ENCODE peak calls at places on chromosomes 1 and 21, in four cellular contexts. One of them, this sample, is unnamed.
A peak's percentile ranks its signal among the peaks of the same experiment; 100 is the strongest.

GRCh38 chr1:110765640-110766335 is 91.0 kb upstream of the KCNA3 start:
- DNase-seq in CD8-positive, alpha-beta memory T cell: peak; percentile 24
- DNase-seq in astrocyte of the cerebellum: peak; percentile 6
- DNase-seq in H4: peak; percentile 65
- DNase-seq in this sample: peak; percentile 56

GRCh38 chr1:115330480-115331013 is 7.5 kb downstream of the NGF start:
- DNase-seq in CD8-positive, alpha-beta memory T cell: no peak
- DNase-seq in astrocyte of the cerebellum: peak; percentile 70
- DNase-seq in H4: no peak
- DNase-seq in this sample: no peak

GRCh38 chr1:106952766-106953165 is 103.7 kb upstream of the PRMT6 start:
- DNase-seq in CD8-positive, alpha-beta memory T cell: no peak
- DNase-seq in astrocyte of the cerebellum: no peak
- DNase-seq in H4: no peak
- DNase-seq in this sample: peak; percentile 6

GRCh38 chr1:159088050-159088449 is 11.5 kb upstream of the AIM2 start:
- DNase-seq in CD8-positive, alpha-beta memory T cell: no peak
- DNase-seq in astrocyte of the cerebellum: peak; percentile 38
- DNase-seq in H4: peak; percentile 43
- DNase-seq in this sample: peak; percentile 43

GRCh38 chr1:59898927-59899326 is 27.6 kb downstream of the CYP2J2 start:
- DNase-seq in CD8-positive, alpha-beta memory T cell: no peak
- DNase-seq in astrocyte of the cerebellum: peak; percentile 13
- DNase-seq in H4: no peak
- DNase-seq in this sample: no peak

GRCh38 chr1:160196143-160196542 is 5.8 kb downstream of the CASQ1 start:
- DNase-seq in CD8-positive, alpha-beta memory T cell: no peak
- DNase-seq in astrocyte of the cerebellum: no peak
- DNase-seq in H4: no peak
- DNase-seq in this sample: no peak

GRCh38 chr1:69976896-69977295 is 228.5 kb downstream of the LRRC40 start:
- DNase-seq in CD8-positive, alpha-beta memory T cell: no peak
- DNase-seq in astrocyte of the cerebellum: no peak
- DNase-seq in H4: peak; percentile 59
- DNase-seq in this sample: no peak

GRCh38 chr1:75731881-75732280 is 7.4 kb downstream of the ACADM start:
- DNase-seq in CD8-positive, alpha-beta memory T cell: no peak
- DNase-seq in astrocyte of the cerebellum: no peak
- DNase-seq in H4: no peak
- DNase-seq in this sample: no peak

GRCh38 chr1:160781129-160781808 is 14.7 kb upstream of the LY9 start:
- DNase-seq in CD8-positive, alpha-beta memory T cell: no peak
- DNase-seq in astrocyte of the cerebellum: no peak
- DNase-seq in H4: no peak
- DNase-seq in this sample: no peak

GRCh38 chr1:183199304-183199703 is 13.2 kb downstream of the LAMC2 start:
- DNase-seq in CD8-positive, alpha-beta memory T cell: no peak
- DNase-seq in astrocyte of the cerebellum: no peak
- DNase-seq in H4: no peak
- DNase-seq in this sample: no peak

GRCh38 chr1:198086051-198086745 is 70.6 kb upstream of the NEK7 start:
- DNase-seq in CD8-positive, alpha-beta memory T cell: no peak
- DNase-seq in astrocyte of the cerebellum: no peak
- DNase-seq in H4: no peak
- DNase-seq in this sample: no peak

GRCh38 chr1:86380257-86380861 is 15.8 kb downstream of the ODF2L start:
- DNase-seq in CD8-positive, alpha-beta memory T cell: no peak
- DNase-seq in astrocyte of the cerebellum: peak; percentile 81
- DNase-seq in H4: peak; percentile 43
- DNase-seq in this sample: peak; percentile 57

GRCh38 chr1:1615256-1616044 is at the start of gene MIB2:
- DNase-seq in CD8-positive, alpha-beta memory T cell: peak; percentile 98
- DNase-seq in astrocyte of the cerebellum: peak; percentile 84
- DNase-seq in H4: peak; percentile 97
- DNase-seq in this sample: peak; percentile 98

GRCh38 chr21:15301014-15301413 is 236.2 kb upstream of the NRIP1 start:
- DNase-seq in CD8-positive, alpha-beta memory T cell: no peak
- DNase-seq in astrocyte of the cerebellum: no peak
- DNase-seq in H4: peak; percentile 55
- DNase-seq in this sample: no peak

This sample was measured in RWPE1.